ENCODE peak calls at places on chromosomes 11 and 22, in seven cellular contexts. A, B, L, F, K, X and V are unnamed samples.

GRCh38 chr11:33480636-33481035 is 220.0 kb downstream of the C11orf91 start:
- DNase-seq in A (no peak), B (no peak), L (no peak), F (no peak), K (no peak), X (no peak), V (no peak)

GRCh38 chr11:34351687-34352469 is 5.9 kb downstream of the ABTB2 start:
- DNase-seq in A (no peak), B (no peak), L (no peak), F (no peak), K (no peak), X (no peak), V (no peak)

GRCh38 chr22:20258584-20259335 is 9.4 kb downstream of the RTN4R start:
- DNase-seq in A (no peak), B (no peak), L (no peak), F (no peak), K (no peak), X (no peak), V (no peak)

GRCh38 chr11:27876209-27876775 is 176.0 kb upstream of the BDNF start:
- DNase-seq in A (no peak), B (no peak), L (no peak), F (no peak), K (no peak), X (no peak), V (no peak)

GRCh38 chr11:94315664-94316063 is 11.3 kb downstream of the IZUMO1R start:
- DNase-seq in A (peak; percentile 7), B (peak; percentile 36), L (no peak), F (no peak), K (no peak), X (no peak), V (no peak)

GRCh38 chr22:39545310-39546063 is 12.9 kb upstream of the RPS19BP1 start:
- DNase-seq in A (no peak), B (no peak), L (peak; percentile 69), F (peak; percentile 54), K (no peak), X (peak; percentile 83), V (peak; percentile 56)

GRCh38 chr11:82233211-82233610 is 500.5 kb downstream of the FAM181B start:
- DNase-seq in A (no peak), B (no peak), L (no peak), F (no peak), K (no peak), X (no peak), V (no peak)

GRCh38 chr11:39571081-39571480 is 1888.4 kb downstream of the LRRC4C start:
- DNase-seq in A (no peak), B (no peak), L (no peak), F (peak; percentile 20), K (no peak), X (no peak), V (no peak)

GRCh38 chr22:19874307-19875060 is 19.8 kb upstream of the GNB1L start:
- DNase-seq in A (no peak), B (no peak), L (peak; percentile 47), F (no peak), K (peak; percentile 85), X (peak; percentile 35), V (no peak)

GRCh38 chr22:16917144-16918003 is 90.6 kb downstream of the GAB4 start:
- DNase-seq in A (no peak), B (peak; percentile 15), L (peak; percentile 71), F (no peak), K (peak; percentile 71), X (peak; percentile 74), V (peak; percentile 56)

GRCh38 chr22:20205964-20206708 is 55.3 kb upstream of the CCDC188 start:
- DNase-seq in A (peak; percentile 11), B (peak; percentile 63), L (peak; percentile 74), F (peak; percentile 66), K (peak; percentile 38), X (peak; percentile 69), V (peak; percentile 81)

GRCh38 chr11:56345739-56346138 is at the start of gene OR8K1:
- DNase-seq in A (no peak), B (no peak), L (no peak), F (no peak), K (no peak), X (no peak), V (no peak)

GRCh38 chr22:36329217-36330078 is 58.3 kb downstream of the MYH9 start:
- DNase-seq in A (peak; percentile 94), B (peak; percentile 97), L (no peak), F (peak; percentile 97), K (no peak), X (peak; percentile 97), V (peak; percentile 71)

GRCh38 chr22:39349506-39349966 is 255 bp upstream of the SYNGR1 start:
- DNase-seq in A (no peak), B (no peak), L (no peak), F (peak; percentile 27), K (peak; percentile 53), X (no peak), V (peak; percentile 30)

GRCh38 chr11:69630009-69630870 is 10.7 kb upstream of the CCND1 start:
- DNase-seq in A (no peak), B (no peak), L (no peak), F (no peak), K (no peak), X (no peak), V (no peak)

GRCh38 chr22:40819741-40820140 is 595 bp upstream of the SLC25A17 start:
- DNase-seq in A (no peak), B (peak; percentile 42), L (no peak), F (peak; percentile 64), K (peak; percentile 18), X (no peak), V (no peak)

GRCh38 chr22:37747715-37748100 is 50.9 kb downstream of the TRIOBP start:
- DNase-seq in A (no peak), B (no peak), L (no peak), F (no peak), K (no peak), X (no peak), V (no peak)
- H3K27ac ChIP-seq in A (peak overlapping the region; percentile 31), B (peak overlapping the region; percentile 100), L (peak overlapping the region; percentile 82), F (no peak overlapping the region), K (no peak overlapping the region), X (no peak overlapping the region), V (peak overlapping the region; percentile 98)

GRCh38 chr11:75783416-75784084 is 15.0 kb downstream of the DGAT2 start:
- DNase-seq in A (no peak), B (no peak), L (no peak), F (no peak), K (no peak), X (no peak), V (no peak)
- H3K27ac ChIP-seq in A (no peak overlapping the region), B (no peak overlapping the region), L (no peak overlapping the region), F (no peak overlapping the region), K (no peak overlapping the region), X (no peak overlapping the region), V (no peak overlapping the region)

DNA sequence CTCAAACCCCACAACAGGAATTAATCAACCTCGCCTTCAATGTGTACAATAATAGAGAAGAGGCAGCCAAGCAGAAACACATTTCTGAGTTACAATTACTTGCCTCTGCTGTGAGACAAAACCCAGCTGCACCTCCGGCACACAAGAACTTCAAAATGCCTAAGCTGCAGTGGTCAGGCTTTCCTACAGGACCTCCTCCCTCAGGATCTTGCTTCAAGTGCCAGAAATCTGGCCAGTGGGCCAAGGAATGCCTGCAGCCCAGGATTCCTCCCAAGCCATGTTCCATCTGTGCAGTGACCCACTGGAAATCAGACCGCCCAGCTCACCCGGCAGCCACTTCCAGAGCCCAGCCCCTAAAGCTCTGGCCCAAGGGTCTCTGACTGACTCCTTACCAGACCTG is 3.4 kb upstream of the NDUFC2 start:
- DNase-seq in A (no peak), B (no peak), L (no peak), F (no peak), K (no peak), X (no peak), V (no peak)
- H3K27ac ChIP-seq in A (no peak overlapping the region), B (no peak overlapping the region), L (no peak overlapping the region), F (no peak overlapping the region), K (no peak overlapping the region), X (no peak overlapping the region), V (no peak overlapping the region)

GRCh38 chr11:106706355-106706754 is 311.9 kb downstream of the GUCY1A2 start:
- DNase-seq in A (peak; percentile 13), B (peak; percentile 67), L (no peak), F (peak; percentile 84), K (no peak), X (no peak), V (no peak)
- H3K27ac ChIP-seq in A (no peak overlapping the region), B (no peak overlapping the region), L (no peak overlapping the region), F (peak overlapping the region; percentile 34), K (no peak overlapping the region), X (no peak overlapping the region), V (no peak overlapping the region)